ENCODE peak calls at places on chromosomes 16 and 17, in seven cellular contexts. One of them, this sample, is unnamed.

GRCh38 chr17:17780941-17781590 is 55.7 kb downstream of the SREBF1 start:
- DNase-seq in sigmoid colon: peak
- DNase-seq in IMR-90: peak
- DNase-seq in breast epithelium: no peak
- DNase-seq in A549: no peak
- DNase-seq in colonic mucosa: peak
- DNase-seq in body of pancreas: no peak
- DNase-seq in this sample: no peak

GRCh38 chr17:51846561-51846960 is 312.0 kb downstream of the CA10 start:
- DNase-seq in breast epithelium: no peak
- DNase-seq in sigmoid colon: no peak
- DNase-seq in IMR-90: no peak
- DNase-seq in body of pancreas: no peak
- DNase-seq in A549: no peak
- DNase-seq in colonic mucosa: no peak
- DNase-seq in this sample: no peak

GRCh38 chr17:79196913-79197312 is 122.3 kb downstream of the ENGASE start:
- DNase-seq in A549: no peak
- DNase-seq in sigmoid colon: no peak
- DNase-seq in colonic mucosa: no peak
- DNase-seq in breast epithelium: no peak
- DNase-seq in IMR-90: no peak
- DNase-seq in body of pancreas: no peak
- DNase-seq in this sample: no peak

GRCh38 chr17:82791532-82791931 is 39.7 kb downstream of the TBCD start:
- DNase-seq in IMR-90: peak
- DNase-seq in A549: no peak
- DNase-seq in body of pancreas: no peak
- DNase-seq in sigmoid colon: no peak
- DNase-seq in breast epithelium: no peak
- DNase-seq in colonic mucosa: no peak
- DNase-seq in this sample: no peak

GRCh38 chr17:57355090-57355859 is 99.0 kb downstream of the MSI2 start:
- DNase-seq in sigmoid colon: no peak
- DNase-seq in A549: no peak
- DNase-seq in colonic mucosa: no peak
- DNase-seq in breast epithelium: no peak
- DNase-seq in IMR-90: no peak
- DNase-seq in body of pancreas: no peak
- DNase-seq in this sample: no peak

GRCh38 chr17:57892820-57893595 is 43.2 kb upstream of the MRPS23 start:
- DNase-seq in sigmoid colon: peak
- DNase-seq in body of pancreas: peak
- DNase-seq in breast epithelium: peak
- DNase-seq in IMR-90: peak
- DNase-seq in A549: peak
- DNase-seq in colonic mucosa: peak
- DNase-seq in this sample: peak

GRCh38 chr17:28317965-28318758 is 838 bp upstream of the TMEM97 start:
- DNase-seq in IMR-90: no peak
- DNase-seq in sigmoid colon: no peak
- DNase-seq in breast epithelium: no peak
- DNase-seq in colonic mucosa: no peak
- DNase-seq in A549: no peak
- DNase-seq in body of pancreas: no peak
- DNase-seq in this sample: no peak

GRCh38 chr16:7211781-7212180 is 120.9 kb upstream of the RBFOX1 start:
- DNase-seq in A549: no peak
- DNase-seq in IMR-90: no peak
- DNase-seq in breast epithelium: no peak
- DNase-seq in body of pancreas: no peak
- DNase-seq in sigmoid colon: no peak
- DNase-seq in colonic mucosa: no peak
- DNase-seq in this sample: no peak

GRCh38 chr16:73013974-73014373 is 34.0 kb downstream of the ZFHX3 start:
- DNase-seq in colonic mucosa: no peak
- DNase-seq in IMR-90: no peak
- DNase-seq in body of pancreas: no peak
- DNase-seq in sigmoid colon: peak
- DNase-seq in breast epithelium: no peak
- DNase-seq in A549: no peak
- DNase-seq in this sample: no peak

GRCh38 chr16:14618566-14618965 is 11.5 kb downstream of the PARN start:
- DNase-seq in breast epithelium: no peak
- DNase-seq in body of pancreas: no peak
- DNase-seq in colonic mucosa: no peak
- DNase-seq in sigmoid colon: no peak
- DNase-seq in A549: no peak
- DNase-seq in IMR-90: no peak
- DNase-seq in this sample: no peak

GRCh38 chr17:8402921-8403536 is 5.4 kb upstream of the RNF222 start:
- DNase-seq in A549: no peak
- DNase-seq in breast epithelium: no peak
- DNase-seq in colonic mucosa: no peak
- DNase-seq in sigmoid colon: no peak
- DNase-seq in IMR-90: no peak
- DNase-seq in body of pancreas: no peak
- DNase-seq in this sample: no peak

GRCh38 chr16:50259334-50260205 is 6.8 kb upstream of the ADCY7 start:
- DNase-seq in sigmoid colon: peak
- DNase-seq in breast epithelium: no peak
- DNase-seq in body of pancreas: peak
- DNase-seq in IMR-90: no peak
- DNase-seq in A549: no peak
- DNase-seq in colonic mucosa: peak
- DNase-seq in this sample: no peak

GRCh38 chr16:53629607-53630312 is 73.9 kb downstream of the RPGRIP1L start:
- DNase-seq in sigmoid colon: no peak
- DNase-seq in A549: no peak
- DNase-seq in body of pancreas: peak
- DNase-seq in breast epithelium: no peak
- DNase-seq in colonic mucosa: no peak
- DNase-seq in IMR-90: no peak
- DNase-seq in this sample: no peak

GRCh38 chr16:65538945-65539344 is 417.1 kb upstream of the CDH11 start:
- DNase-seq in body of pancreas: no peak
- DNase-seq in breast epithelium: no peak
- DNase-seq in sigmoid colon: no peak
- DNase-seq in IMR-90: peak
- DNase-seq in colonic mucosa: no peak
- DNase-seq in A549: no peak
- DNase-seq in this sample: no peak

GRCh38 chr16:526181-527014 is 1.1 kb upstream of the CAPN15 start:
- DNase-seq in sigmoid colon: peak
- DNase-seq in body of pancreas: peak
- DNase-seq in breast epithelium: no peak
- DNase-seq in IMR-90: peak
- DNase-seq in colonic mucosa: no peak
- DNase-seq in A549: no peak
- DNase-seq in this sample: no peak

GRCh38 chr17:34299017-34299416 is 13.5 kb downstream of the CCL11 start:
- DNase-seq in A549: no peak
- DNase-seq in sigmoid colon: no peak
- DNase-seq in breast epithelium: no peak
- DNase-seq in body of pancreas: no peak
- DNase-seq in IMR-90: no peak
- DNase-seq in colonic mucosa: no peak
- DNase-seq in this sample: no peak

GRCh38 chr17:50863221-50863843 is 2.8 kb downstream of the TOB1 start:
- DNase-seq in sigmoid colon: peak
- DNase-seq in breast epithelium: no peak
- DNase-seq in colonic mucosa: peak
- DNase-seq in body of pancreas: peak
- DNase-seq in IMR-90: no peak
- DNase-seq in A549: no peak
- DNase-seq in this sample: peak

GRCh38 chr17:77445908-77446535 is 305.3 kb downstream of the SEC14L1 start:
- DNase-seq in sigmoid colon: no peak
- DNase-seq in body of pancreas: no peak
- DNase-seq in breast epithelium: no peak
- DNase-seq in IMR-90: peak
- DNase-seq in A549: no peak
- DNase-seq in colonic mucosa: peak
- DNase-seq in this sample: no peak

GRCh38 chr16:794853-795466 is 5.6 kb downstream of the GNG13 start:
- DNase-seq in breast epithelium: no peak
- DNase-seq in colonic mucosa: no peak
- DNase-seq in IMR-90: no peak
- DNase-seq in sigmoid colon: no peak
- DNase-seq in A549: no peak
- DNase-seq in body of pancreas: no peak
- DNase-seq in this sample: no peak

GRCh38 chr16:78543066-78543465 is 443.6 kb downstream of the WWOX start:
- DNase-seq in breast epithelium: no peak
- DNase-seq in A549: no peak
- DNase-seq in body of pancreas: no peak
- DNase-seq in colonic mucosa: no peak
- DNase-seq in IMR-90: no peak
- DNase-seq in sigmoid colon: no peak
- DNase-seq in this sample: no peak

GRCh38 chr17:40130352-40131042 is 8.7 kb downstream of the MSL1 start:
- DNase-seq in A549: no peak
- DNase-seq in body of pancreas: no peak
- DNase-seq in colonic mucosa: no peak
- DNase-seq in sigmoid colon: peak
- DNase-seq in breast epithelium: no peak
- DNase-seq in IMR-90: no peak
- DNase-seq in this sample: no peak

GRCh38 chr17:14741516-14741915 is 440.6 kb downstream of the HS3ST3B1 start:
- DNase-seq in body of pancreas: no peak
- DNase-seq in A549: peak
- DNase-seq in breast epithelium: no peak
- DNase-seq in colonic mucosa: no peak
- DNase-seq in IMR-90: peak
- DNase-seq in sigmoid colon: no peak
- DNase-seq in this sample: no peak

DNA sequence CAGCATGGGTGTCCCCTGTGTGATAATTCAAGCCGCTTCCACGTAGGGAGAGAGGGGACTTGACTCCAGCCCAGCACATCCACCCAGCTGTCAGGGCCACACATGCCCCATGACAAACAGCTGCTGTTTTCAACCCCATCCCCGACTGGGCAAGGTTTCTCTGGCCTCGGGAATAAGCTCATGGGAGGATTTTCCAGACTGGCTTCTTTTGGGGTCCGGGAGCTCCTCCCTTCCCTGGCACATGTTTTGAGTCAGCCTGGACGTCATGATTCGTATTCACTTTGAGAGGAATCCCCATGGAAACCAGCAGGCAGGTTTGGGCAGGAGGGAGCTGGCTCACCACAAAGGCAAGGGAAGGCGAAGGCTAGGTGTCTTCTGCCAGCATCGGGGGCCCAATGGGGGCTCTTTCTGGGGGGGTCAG is 156.4 kb downstream of the CMIP start:
- DNase-seq in IMR-90: peak
- DNase-seq in A549: peak
- DNase-seq in body of pancreas: no peak
- DNase-seq in sigmoid colon: no peak
- DNase-seq in colonic mucosa: no peak
- DNase-seq in breast epithelium: peak
- DNase-seq in this sample: peak
- H3K4me3 ChIP-seq in IMR-90: no peak
- H3K4me3 ChIP-seq in A549: no peak
- H3K4me3 ChIP-seq in body of pancreas: no peak
- H3K4me3 ChIP-seq in sigmoid colon: no peak
- H3K4me3 ChIP-seq in colonic mucosa: no peak
- H3K4me3 ChIP-seq in breast epithelium: no peak
- H3K4me3 ChIP-seq in this sample: no peak

DNA sequence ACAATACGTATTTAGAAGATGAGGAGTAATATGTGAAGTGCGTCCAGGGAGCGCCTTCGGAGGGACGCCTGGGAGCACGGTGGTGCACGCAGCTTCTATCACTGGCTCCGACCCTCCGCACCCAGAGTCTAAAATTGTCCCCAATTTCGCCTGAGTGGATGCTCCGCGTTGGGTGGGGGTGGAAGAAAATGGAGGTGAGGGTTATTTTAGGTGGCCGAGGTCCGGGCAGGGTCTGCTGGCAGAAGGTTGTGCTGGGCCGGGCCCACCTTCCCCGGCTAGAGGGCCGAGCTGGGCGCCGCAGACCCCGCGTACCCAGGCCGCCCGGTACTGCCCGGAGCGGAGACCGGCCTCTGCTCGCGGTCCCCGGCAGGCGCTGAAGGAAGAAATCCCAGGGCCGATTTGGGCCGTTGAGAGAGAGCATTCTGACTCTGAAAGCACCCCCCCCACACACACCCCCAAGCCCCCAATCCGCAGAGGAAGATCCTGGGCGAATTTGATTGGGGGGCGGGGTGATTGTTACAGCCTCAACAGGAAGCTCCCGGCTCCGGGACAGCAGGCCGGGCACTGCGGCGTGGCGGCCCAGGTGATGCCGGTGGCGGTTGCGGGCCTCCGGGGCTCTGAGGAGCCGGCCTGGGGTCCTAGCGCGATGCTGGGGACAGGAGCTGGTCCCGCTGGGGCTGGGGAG is 3.1 kb downstream of the BAHCC1 start:
- DNase-seq in sigmoid colon: no peak
- DNase-seq in body of pancreas: peak
- DNase-seq in IMR-90: peak
- DNase-seq in A549: peak
- DNase-seq in colonic mucosa: peak
- DNase-seq in breast epithelium: no peak
- DNase-seq in this sample: no peak
- H3K27ac ChIP-seq in sigmoid colon: peak
- H3K27ac ChIP-seq in body of pancreas: peak
- H3K27ac ChIP-seq in IMR-90: peak
- H3K27ac ChIP-seq in A549: peak
- H3K27ac ChIP-seq in colonic mucosa: peak
- H3K27ac ChIP-seq in breast epithelium: peak
- H3K27ac ChIP-seq in this sample: peak

GRCh38 chr17:47325176-47325575 is 1.4 kb downstream of the EFCAB13 start:
- DNase-seq in A549: no peak
- DNase-seq in breast epithelium: no peak
- DNase-seq in IMR-90: no peak
- DNase-seq in sigmoid colon: no peak
- DNase-seq in body of pancreas: no peak
- DNase-seq in colonic mucosa: no peak
- DNase-seq in this sample: no peak
- H3K4me3 ChIP-seq in A549: peak
- H3K4me3 ChIP-seq in breast epithelium: no peak
- H3K4me3 ChIP-seq in IMR-90: no peak
- H3K4me3 ChIP-seq in sigmoid colon: no peak
- H3K4me3 ChIP-seq in body of pancreas: no peak
- H3K4me3 ChIP-seq in colonic mucosa: no peak
- H3K4me3 ChIP-seq in this sample: no peak

DNA sequence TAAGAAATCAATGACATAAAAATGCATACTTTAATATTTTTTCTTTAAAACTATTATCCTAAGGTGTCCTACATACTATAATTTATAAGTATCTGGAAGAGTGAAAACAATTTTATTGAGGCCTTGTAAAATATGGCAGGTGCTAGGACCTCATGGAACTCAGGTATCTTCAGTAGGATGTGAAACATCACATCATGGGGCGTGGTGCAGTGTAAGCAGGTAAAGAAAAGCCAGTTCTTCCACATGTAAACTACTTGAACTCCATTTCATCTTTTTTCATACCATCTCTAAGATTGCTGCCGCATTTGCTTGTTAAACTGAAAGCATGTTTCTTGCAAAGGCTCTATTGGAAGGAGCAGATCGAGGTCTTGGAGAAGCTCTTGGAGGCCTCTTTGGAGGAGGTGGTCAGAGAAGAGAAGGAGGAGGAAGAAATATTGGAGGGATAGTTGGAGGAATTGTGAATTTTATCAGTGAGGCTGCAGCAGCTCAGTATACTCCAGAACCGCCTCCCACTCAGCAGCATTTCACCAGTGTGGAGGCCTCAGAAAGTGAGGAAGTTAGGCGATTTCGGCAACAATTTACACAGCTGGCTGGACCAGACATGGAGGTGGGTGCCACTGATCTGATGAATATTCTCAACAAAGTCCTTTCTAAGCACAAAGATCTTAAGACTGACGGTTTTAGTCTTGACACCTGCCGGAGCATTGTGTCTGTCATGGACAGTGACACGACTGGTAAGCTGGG is at the start of gene CAPNS2:
- DNase-seq in IMR-90: no peak
- DNase-seq in body of pancreas: no peak
- DNase-seq in breast epithelium: no peak
- DNase-seq in colonic mucosa: no peak
- DNase-seq in sigmoid colon: no peak
- DNase-seq in A549: no peak
- DNase-seq in this sample: no peak
- H3K27ac ChIP-seq in IMR-90: no peak
- H3K27ac ChIP-seq in body of pancreas: no peak
- H3K27ac ChIP-seq in breast epithelium: peak
- H3K27ac ChIP-seq in colonic mucosa: no peak
- H3K27ac ChIP-seq in sigmoid colon: no peak
- H3K27ac ChIP-seq in A549: no peak
- H3K27ac ChIP-seq in this sample: peak